ENCODE peak calls at places on chromosomes 7 and 10, in six cellular contexts. S, M, G, A, Y and Q are unnamed samples.

GRCh38 chr7:106820321-106821217 is 44.5 kb upstream of the PIK3CG start:
- DNase-seq in S (no peak), M (no peak), G (no peak), A (no peak), Y (no peak), Q (no peak)

GRCh38 chr7:128697301-128697905 is 25.3 kb downstream of the GARIN1A start:
- DNase-seq in G (peak; percentile 78), M (peak; percentile 74), S (peak; percentile 38), Y (no peak), A (no peak), Q (no peak)

GRCh38 chr10:86804805-86805204 is 48.4 kb downstream of the BMPR1A start:
- DNase-seq in A (no peak), Y (no peak), M (no peak), S (no peak), G (no peak), Q (no peak)

GRCh38 chr10:75094465-75094864 is 17.0 kb upstream of the SAMD8 start:
- DNase-seq in G (no peak), Y (no peak), S (no peak), A (no peak), M (no peak), Q (no peak)

GRCh38 chr7:132965951-132966350 is 115.9 kb downstream of the CHCHD3 start:
- DNase-seq in G (no peak), M (no peak), A (no peak), Y (no peak), S (no peak), Q (no peak)

GRCh38 chr10:60820093-60820769 is 42.0 kb downstream of the CDK1 start:
- DNase-seq in Y (no peak), A (no peak), M (peak; percentile 33), G (no peak), S (no peak), Q (no peak)

GRCh38 chr7:27129729-27130539 is 623 bp downstream of the HOXA4 start:
- DNase-seq in G (peak; percentile 82), S (no peak), A (peak; percentile 33), M (no peak), Y (no peak), Q (no peak)

GRCh38 chr10:546971-547590 is 142.4 kb downstream of the DIP2C start:
- DNase-seq in M (no peak), A (peak; percentile 13), Y (no peak), S (peak; percentile 44), G (no peak), Q (no peak)

GRCh38 chr10:99711129-99711719 is 20.7 kb downstream of the COX15 start:
- DNase-seq in A (peak; percentile 33), M (peak; percentile 76), S (peak; percentile 29), Y (no peak), G (no peak), Q (peak; percentile 49)

GRCh38 chr10:116690356-116691078 is 51.8 kb downstream of the HSPA12A start:
- DNase-seq in G (no peak), M (peak; percentile 39), A (peak; percentile 26), S (no peak), Y (no peak), Q (no peak)

GRCh38 chr7:67463983-67464382 is 467.4 kb downstream of the TYW1 start:
- DNase-seq in M (no peak), Y (no peak), A (no peak), G (no peak), S (no peak), Q (no peak)

GRCh38 chr7:32053204-32053603 is 17.0 kb downstream of the PDE1C start:
- DNase-seq in G (no peak), Y (no peak), A (no peak), S (no peak), M (no peak), Q (no peak)
- H3K27ac ChIP-seq in G (no peak overlapping the region), Y (no peak overlapping the region), A (no peak overlapping the region), S (no peak overlapping the region), M (no peak overlapping the region), Q (no peak overlapping the region)

GRCh38 chr7:2655870-2656614 is 24.3 kb downstream of the TTYH3 start:
- DNase-seq in M (no peak), G (no peak), S (no peak), A (no peak), Y (no peak), Q (no peak)

GRCh38 chr7:2659556-2660358 is 28.0 kb downstream of the TTYH3 start:
- DNase-seq in A (no peak), Y (no peak), M (no peak), S (no peak), G (no peak), Q (no peak)

GRCh38 chr7:2658941-2659340 is 27.2 kb downstream of the TTYH3 start:
- DNase-seq in S (no peak), A (no peak), Y (no peak), G (no peak), M (no peak), Q (no peak)

GRCh38 chr7:2657920-2658671 is 26.3 kb downstream of the TTYH3 start:
- DNase-seq in G (no peak), Y (no peak), S (no peak), A (no peak), M (no peak), Q (no peak)

GRCh38 chr7:2657208-2657607 is 25.4 kb downstream of the TTYH3 start:
- DNase-seq in A (no peak), S (no peak), Y (no peak), M (no peak), G (no peak), Q (no peak)
- H3K36me3 ChIP-seq in A (peaks cover 58% of the 10 kb centered on the region), S (peaks cover 83% of the 10 kb centered on the region), Y (peaks cover 32% of the 10 kb centered on the region), M (peaks cover 19% of the 10 kb centered on the region), G (no peaks in the 10 kb centered on the region), Q (peaks cover 79% of the 10 kb centered on the region)

GRCh38 chr10:25849268-25849667 is 84.8 kb upstream of the MYO3A start:
- DNase-seq in A (no peak), S (no peak), M (no peak), G (no peak), Y (no peak), Q (no peak)
- TF ChIP-seq CTCF in A (no peak), S (no peak), M (no peak), G (no peak), Y (no peak), Q (no peak)

GRCh38 chr7:73921623-73922528 is 60.9 kb downstream of the TMEM270 start:
- DNase-seq in Y (no peak), G (no peak), S (no peak), M (no peak), A (no peak), Q (no peak)

GRCh38 chr7:73920406-73921134 is 59.6 kb downstream of the TMEM270 start:
- DNase-seq in A (no peak), G (no peak), S (no peak), M (no peak), Y (no peak), Q (no peak)

GRCh38 chr7:73918926-73919693 is 58.2 kb downstream of the TMEM270 start:
- DNase-seq in G (no peak), A (no peak), S (no peak), M (no peak), Y (no peak), Q (no peak)

DNA sequence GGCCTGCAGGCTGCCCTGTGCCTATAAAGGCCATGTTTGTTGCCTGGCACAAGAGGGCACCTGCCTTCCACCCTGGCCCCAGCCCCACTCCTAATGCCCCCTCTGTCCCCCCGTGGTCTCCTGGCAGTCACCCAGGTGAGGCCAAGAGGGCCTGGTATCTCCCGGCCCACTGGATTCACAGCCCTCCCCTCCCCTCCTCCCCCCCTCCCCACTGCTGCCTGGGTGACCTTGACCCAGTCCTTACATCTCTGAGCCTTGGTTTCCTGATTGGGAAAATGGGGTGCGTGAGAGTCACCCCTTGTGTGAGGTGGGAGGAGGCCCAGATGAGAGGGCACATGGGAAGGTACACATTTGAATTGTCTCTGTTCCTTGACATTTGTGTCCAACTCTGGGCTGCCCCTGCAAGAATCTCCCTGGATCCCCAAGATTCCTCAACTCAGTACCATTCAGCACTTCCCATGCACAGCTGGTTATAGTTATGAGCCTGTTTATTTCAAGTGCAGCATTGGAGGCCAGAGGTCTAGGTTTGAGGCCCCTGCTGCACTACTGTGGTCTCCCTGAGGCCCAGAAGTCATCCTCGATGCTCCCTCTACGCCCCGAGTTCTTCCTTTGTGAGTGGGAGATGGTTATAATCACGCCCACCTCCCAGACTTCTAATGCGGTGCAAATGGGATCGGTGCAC is 58.9 kb downstream of the TMEM270 start:
- DNase-seq in A (no peak), S (no peak), G (no peak), M (no peak), Y (no peak), Q (no peak)
- H3K27ac ChIP-seq in A (no peak overlapping the region), S (no peak overlapping the region), G (no peak overlapping the region), M (no peak overlapping the region), Y (no peak overlapping the region), Q (no peak overlapping the region)